ENCODE peak calls at places on chromosomes 7 and 10, in ten cellular contexts. F, D, G, E, O, B, T, S, I and Q are unnamed samples.
A peak's percentile ranks its signal among the peaks of the same experiment; 100 is the strongest.

GRCh38 chr10:83062871-83063270 is 1076.4 kb upstream of the GHITM start:
- DNase-seq in I (no peak), E (no peak), S (no peak), D (no peak), T (no peak), G (no peak), O (no peak), B (no peak), F (no peak), Q (no peak)

GRCh38 chr10:129936923-129937300 is 27.2 kb downstream of the EBF3 start:
- DNase-seq in E (no peak), I (no peak), D (no peak), O (no peak), B (no peak), S (no peak), G (no peak), T (no peak), F (no peak), Q (no peak)

GRCh38 chr7:75762350-75762917 is 9.6 kb downstream of the CCL26 start:
- DNase-seq in E (peak; percentile 80), O (no peak), B (no peak), F (no peak), I (no peak), G (peak; percentile 82), S (peak; percentile 69), D (no peak), T (peak; percentile 35), Q (no peak)

GRCh38 chr7:44308741-44309270 is 16.6 kb downstream of the CAMK2B start:
- DNase-seq in D (no peak), G (peak; percentile 12), I (no peak), O (no peak), B (peak; percentile 28), S (peak; percentile 41), F (no peak), T (no peak), E (no peak), Q (peak; percentile 67)

GRCh38 chr10:118725784-118726507 is 28.8 kb downstream of the CACUL1 start:
- DNase-seq in D (no peak), S (no peak), E (no peak), T (no peak), G (no peak), B (no peak), O (no peak), I (no peak), F (no peak), Q (no peak)

GRCh38 chr10:6269953-6270867 is 67.5 kb downstream of the PFKFB3 start:
- DNase-seq in E (no peak), I (peak; percentile 55), S (no peak), B (no peak), T (peak; percentile 60), O (no peak), F (no peak), G (peak; percentile 67), D (no peak), Q (no peak)

GRCh38 chr7:152435384-152436278 is at the start of gene KMT2C:
- DNase-seq in O (peak; percentile 72), T (peak; percentile 42), B (peak; percentile 51), S (peak; percentile 81), F (peak; percentile 52), D (peak; percentile 37), E (peak; percentile 85), I (peak; percentile 75), G (peak; percentile 81), Q (no peak)

GRCh38 chr10:30581779-30582380 is 47.7 kb downstream of the LYZL2 start:
- DNase-seq in F (peak; percentile 58), G (peak; percentile 46), B (no peak), D (peak; percentile 39), S (peak; percentile 52), T (peak; percentile 25), I (no peak), E (peak; percentile 50), O (peak; percentile 23), Q (no peak)

DNA sequence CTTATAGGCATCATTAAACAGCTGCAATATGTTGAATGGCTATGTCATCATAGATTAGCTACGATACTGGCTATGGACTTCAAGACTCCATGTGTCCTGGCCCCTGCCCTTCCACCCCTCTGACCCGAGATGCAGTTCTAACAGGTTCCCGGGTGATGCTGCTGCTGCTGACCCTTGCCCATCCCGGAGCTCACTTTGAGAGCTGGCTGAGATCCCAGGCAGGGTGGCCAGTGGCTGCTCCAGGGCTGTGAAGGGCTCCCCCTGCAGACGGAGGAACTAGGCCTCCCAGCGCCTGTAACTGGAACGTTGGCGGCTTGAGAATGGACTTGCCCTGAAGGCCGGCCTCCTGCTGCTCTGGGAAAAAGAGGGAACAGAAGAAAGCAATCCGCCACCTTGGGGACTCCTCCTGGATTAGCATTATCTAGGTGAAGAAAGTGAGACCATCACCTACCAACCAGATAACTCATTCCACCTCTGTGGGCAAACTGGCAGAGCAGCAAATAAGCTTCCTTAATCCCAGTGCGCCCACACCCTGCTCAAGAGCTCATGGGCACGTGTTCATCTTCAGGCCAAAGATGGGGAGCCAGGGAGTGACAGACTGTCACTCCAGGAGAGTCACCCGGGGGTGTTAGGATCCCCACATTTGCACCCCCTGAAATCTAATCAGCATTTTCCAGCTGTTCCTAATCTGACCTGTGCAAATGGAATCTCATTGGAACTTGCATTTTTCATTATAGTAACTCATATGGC is 56.8 kb downstream of the PARP12 start:
- DNase-seq in D (peak; percentile 91), G (no peak), O (peak; percentile 31), I (no peak), E (peak; percentile 65), B (no peak), T (peak; percentile 29), S (peak; percentile 68), F (peak; percentile 77), Q (no peak)
- TF ChIP-seq CTCF in D (peak; percentile 78), G (peak; percentile 21), O (no peak), I (peak; percentile 14), E (peak; percentile 69), B (no peak), T (peak; percentile 5), S (peak; percentile 58), F (no peak), Q (peak; percentile 47)

DNA sequence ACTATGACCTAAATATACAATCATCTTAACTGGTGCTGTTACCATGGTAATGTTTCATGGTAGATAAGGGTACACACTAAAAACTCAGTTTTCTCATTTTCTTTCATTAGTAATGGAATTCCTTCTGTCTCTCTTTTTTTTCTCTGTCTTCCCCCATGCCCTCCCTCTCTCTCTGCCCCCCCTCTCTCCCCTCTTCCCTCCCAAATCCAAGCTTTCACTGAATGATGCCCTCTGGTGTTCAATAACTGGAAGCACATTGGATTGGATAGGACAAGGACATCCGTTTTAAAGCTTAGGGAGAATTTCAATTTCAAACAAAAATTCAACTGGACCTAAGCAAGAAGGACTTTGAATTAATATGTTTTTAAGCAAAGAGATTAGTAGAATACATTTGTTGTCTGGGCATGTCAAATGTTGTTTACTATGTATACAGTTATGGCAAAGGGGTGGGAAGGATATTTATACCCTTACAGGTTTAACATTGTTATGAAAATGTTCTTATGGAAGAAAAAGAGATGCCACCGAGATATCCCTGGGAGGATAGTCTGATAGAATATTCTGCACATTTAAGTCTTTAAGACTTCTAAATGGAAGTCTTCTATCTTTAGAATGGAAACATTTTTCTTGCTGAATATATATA is 6.1 kb downstream of the CHRM2 start:
- DNase-seq in B (no peak), F (no peak), I (no peak), S (peak; percentile 54), T (no peak), O (no peak), D (no peak), G (no peak), E (no peak), Q (no peak)
- TF ChIP-seq CTCF in B (no peak), F (peak; percentile 74), I (peak; percentile 27), S (peak; percentile 90), T (no peak), O (no peak), D (peak; percentile 71), G (peak; percentile 57), E (peak; percentile 62), Q (peak; percentile 77)

GRCh38 chr10:61323757-61324156 is 129.4 kb downstream of the TMEM26 start:
- DNase-seq in F (no peak), D (no peak), B (no peak), O (no peak), E (no peak), I (no peak), S (no peak), G (no peak), T (no peak), Q (no peak)
- TF ChIP-seq CTCF in F (no peak), D (no peak), B (no peak), O (no peak), E (no peak), I (no peak), S (no peak), G (no peak), T (no peak), Q (no peak)

GRCh38 chr7:2353650-2354172 is 916 bp upstream of the EIF3B start:
- DNase-seq in E (peak; percentile 89), O (peak; percentile 88), I (peak; percentile 93), G (peak; percentile 95), F (peak; percentile 84), S (peak; percentile 93), D (peak; percentile 88), B (peak; percentile 88), T (peak; percentile 89), Q (peak; percentile 92)

GRCh38 chr7:2353113-2353512 is 1.5 kb upstream of the EIF3B start:
- DNase-seq in D (no peak), F (no peak), S (no peak), E (no peak), T (no peak), B (no peak), G (no peak), I (no peak), O (no peak), Q (no peak)

GRCh38 chr7:2355079-2356008 is 717 bp downstream of the EIF3B start:
- DNase-seq in B (peak; percentile 44), I (no peak), O (no peak), D (no peak), F (peak; percentile 30), T (no peak), S (peak; percentile 53), G (peak; percentile 44), E (peak; percentile 23), Q (no peak)

GRCh38 chr7:2357165-2357564 is 2.5 kb downstream of the EIF3B start:
- DNase-seq in G (no peak), D (no peak), T (no peak), E (no peak), S (no peak), I (no peak), F (no peak), B (no peak), O (no peak), Q (no peak)

DNA sequence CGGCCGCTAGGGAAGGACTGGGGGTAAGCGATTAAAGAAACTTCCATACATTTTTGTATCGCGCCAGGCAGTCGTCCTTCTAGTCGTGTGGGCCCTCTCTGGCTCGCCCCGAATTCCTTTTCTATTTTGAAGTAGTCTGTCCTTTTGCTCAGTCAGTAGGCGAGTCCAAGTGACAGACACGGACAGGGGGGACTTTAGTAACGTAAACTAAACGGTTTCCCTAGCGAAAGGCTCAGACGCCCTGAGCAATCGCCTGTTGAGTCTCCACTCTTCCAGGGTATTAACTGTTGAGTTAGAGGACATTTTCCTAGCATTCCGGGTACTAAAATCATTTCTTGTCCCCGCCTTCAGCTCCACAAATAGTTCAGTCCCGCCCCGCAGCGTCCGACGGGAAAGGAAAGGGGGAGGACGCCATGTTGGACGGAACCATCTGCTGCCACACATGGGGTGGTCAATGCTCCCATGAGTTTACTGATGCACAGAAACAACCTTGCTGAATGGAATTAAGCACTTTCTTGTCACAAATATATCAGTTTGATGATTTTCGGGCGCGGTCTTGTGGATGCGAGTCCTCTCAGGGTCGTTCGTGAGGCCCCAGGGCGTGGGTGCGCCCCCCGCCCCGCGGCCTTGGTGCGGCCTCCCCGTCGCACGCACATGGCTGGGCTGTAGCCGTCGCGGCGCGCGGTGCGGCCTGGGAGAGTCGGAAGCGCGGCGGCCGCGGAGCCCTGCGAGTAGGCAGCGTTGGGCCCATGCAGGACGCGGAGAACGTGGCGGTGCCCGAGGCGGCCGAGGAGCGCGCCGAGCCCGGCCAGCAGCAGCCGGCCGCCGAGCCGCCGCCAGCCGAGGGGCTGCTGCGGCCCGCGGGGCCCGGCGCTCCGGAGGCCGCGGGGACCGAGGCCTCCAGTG is at the start of gene EIF3B:
- DNase-seq in F (peak; percentile 79), T (peak; percentile 88), S (peak; percentile 96), G (peak; percentile 97), B (peak; percentile 90), D (peak; percentile 87), O (peak; percentile 92), E (peak; percentile 94), I (peak; percentile 93), Q (peak; percentile 86)
- TF ChIP-seq CTCF in F (no peak), T (no peak), S (no peak), G (no peak), B (no peak), D (no peak), O (no peak), E (no peak), I (no peak), Q (no peak)